ENCODE peak calls at places on chromosomes 4 and X, in seven cellular contexts. S is EL; A is A549; B is NCI-H2029 treated with DMSO at 0.1 percent for 48 hours; R is stimulated activated CD8-positive, alpha-beta memory T cell treated with anti-CD3 and anti-CD28 coated beads, Interleukin-7, amount 100 ng/mL, for 24 hours; P is CD4-positive, alpha-beta memory T cell; L is GM13977. M is an unnamed sample.

GRCh38 chr4:79663157-79663556 is 255.1 kb upstream of the GK2 start:
- DNase-seq in S (no peak), A (no peak), B (no peak), R (no peak), P (no peak), L (no peak), M (no peak)

GRCh38 chr4:10259976-10260375 is 143.4 kb upstream of the WDR1 start:
- DNase-seq in S (no peak), A (no peak), B (no peak), R (no peak), P (no peak), L (no peak), M (no peak)

GRCh38 chr4:18981234-18981615 is 959.7 kb upstream of the LCORL start:
- DNase-seq in S (no peak), A (no peak), B (no peak), R (no peak), P (no peak), L (no peak), M (no peak)

GRCh38 chr4:121339307-121339706 is 41.5 kb downstream of the QRFPR start:
- DNase-seq in S (no peak), A (no peak), B (no peak), R (no peak), P (no peak), L (no peak), M (no peak)

GRCh38 chr4:80263541-80264351 is 2.7 kb upstream of the FGF5 start:
- DNase-seq in S (no peak), A (no peak), B (no peak), R (no peak), P (no peak), L (no peak), M (no peak)

GRCh38 chr4:89949782-89950387 is 55.2 kb downstream of the MMRN1 start:
- DNase-seq in S (no peak), A (peak; percentile 17), B (peak; percentile 14), R (no peak), P (no peak), L (no peak), M (no peak)

GRCh38 chr4:84499065-84499982 is at the start of gene NKX6-1:
- DNase-seq in S (peak; percentile 69), A (peak; percentile 78), B (peak; percentile 6), R (no peak), P (no peak), L (no peak), M (no peak)

GRCh38 chrX:135346975-135347374 is 37.7 kb downstream of the ETDC start:
- DNase-seq in S (no peak), A (no peak), B (no peak), R (no peak), P (no peak), L (no peak), M (no peak)

GRCh38 chr4:98620087-98620784 is 38.2 kb downstream of the TSPAN5 start:
- DNase-seq in S (no peak), A (no peak), B (no peak), R (no peak), P (no peak), L (no peak), M (no peak)

GRCh38 chrX:154056739-154057367 is 37.2 kb upstream of the IRAK1 start:
- DNase-seq in S (no peak), A (peak; percentile 33), B (no peak), R (no peak), P (peak; percentile 45), L (no peak), M (peak; percentile 86)

GRCh38 chr4:112908511-112908910 is 140.9 kb upstream of the ANK2 start:
- DNase-seq in S (no peak), A (no peak), B (no peak), R (no peak), P (no peak), L (no peak), M (no peak)

GRCh38 chrX:41377624-41378023 is 43.7 kb downstream of the DDX3X start:
- DNase-seq in S (no peak), A (no peak), B (no peak), R (no peak), P (no peak), L (peak; percentile 49), M (no peak)

GRCh38 chr4:140005699-140006098 is 148.3 kb downstream of the MAML3 start:
- DNase-seq in S (no peak), A (no peak), B (peak; percentile 69), R (no peak), P (no peak), L (no peak), M (no peak)

GRCh38 chrX:14864626-14865025 is 8.2 kb downstream of the FANCB start:
- DNase-seq in S (peak; percentile 62), A (no peak), B (no peak), R (no peak), P (no peak), L (no peak), M (no peak)

GRCh38 chr4:675980-676870 is 1.9 kb downstream of the MYL5 start:
- DNase-seq in S (no peak), A (no peak), B (no peak), R (no peak), P (no peak), L (peak; percentile 84), M (no peak)

GRCh38 chr4:81472249-81473085 is 760 bp upstream of the RASGEF1B start:
- DNase-seq in S (peak; percentile 8), A (peak; percentile 28), B (peak; percentile 76), R (no peak), P (peak; percentile 68), L (peak; percentile 63), M (peak; percentile 24)

GRCh38 chrX:44935640-44936039 is 62.7 kb downstream of the KDM6A start:
- DNase-seq in S (no peak), A (no peak), B (no peak), R (no peak), P (no peak), L (no peak), M (no peak)

GRCh38 chr4:25440478-25441030 is 63.5 kb downstream of the ANAPC4 start:
- DNase-seq in S (no peak), A (no peak), B (no peak), R (no peak), P (no peak), L (no peak), M (no peak)

GRCh38 chr4:151951727-151952078 is 190.9 kb upstream of the GATB start:
- DNase-seq in S (no peak), A (no peak), B (no peak), R (no peak), P (no peak), L (no peak), M (no peak)

GRCh38 chrX:149760965-149761364 is 12.9 kb upstream of the HSFX1 start:
- DNase-seq in S (no peak), A (no peak), B (no peak), R (no peak), P (no peak), L (no peak), M (no peak)

GRCh38 chr4:4574792-4575191 is 32.9 kb upstream of the STX18 start:
- DNase-seq in S (peak; percentile 73), A (peak; percentile 48), B (no peak), R (no peak), P (peak; percentile 64), L (no peak), M (no peak)

GRCh38 chr4:186900980-186901379 is 177.3 kb upstream of the FAT1 start:
- DNase-seq in S (no peak), A (peak; percentile 8), B (no peak), R (no peak), P (no peak), L (no peak), M (peak; percentile 17)

GRCh38 chrX:64186974-64187761 is 18.3 kb downstream of the AMER1 start:
- DNase-seq in S (no peak), A (no peak), B (no peak), R (no peak), P (no peak), L (no peak), M (no peak)

GRCh38 chr4:101205878-101206277 is 141.4 kb downstream of the PPP3CA start:
- DNase-seq in S (no peak), A (peak; percentile 28), B (no peak), R (no peak), P (peak; percentile 39), L (peak; percentile 7), M (no peak)

M was measured in HepG2.